ENCODE peak calls at places on chromosomes 16 and 17, in eight cellular contexts. Z is H54, Y is heart left ventricle, M is uterus, H is K562, I is esophagus squamous epithelium, J is transverse colon, G is tibial nerve. V is an unnamed sample.
A peak's percentile ranks its signal among the peaks of the same experiment; 100 is the strongest.

GRCh38 chr17:7156342-7156940 is 22.7 kb downstream of the ASGR1 start:
- DNase-seq in G (no peak), Z (no peak), I (no peak), J (no peak), Y (no peak), H (peak; percentile 48), M (no peak), V (no peak)

GRCh38 chr17:44556114-44556853 is 1.0 kb upstream of the FZD2 start:
- DNase-seq in H (peak; percentile 47), Z (peak; percentile 49), J (peak; percentile 47), M (peak; percentile 34), G (no peak), Y (no peak), I (no peak), V (peak; percentile 53)

GRCh38 chr17:40366861-40367518 is 2.5 kb upstream of the GJD3 start:
- DNase-seq in J (no peak), M (no peak), H (peak; percentile 3), I (no peak), G (no peak), Y (no peak), Z (no peak), V (no peak)

GRCh38 chr16:29989111-29989858 is 6.1 kb downstream of the HIRIP3 start:
- DNase-seq in Z (no peak), H (no peak), J (peak; percentile 39), M (no peak), Y (no peak), I (no peak), G (no peak), V (no peak)

GRCh38 chr16:12228607-12229499 is 252.3 kb downstream of the SNX29 start:
- DNase-seq in J (peak; percentile 80), G (peak; percentile 13), I (no peak), Z (peak; percentile 35), M (peak; percentile 27), Y (no peak), H (peak; percentile 59), V (peak; percentile 33)

GRCh38 chr16:14351647-14352046 is 278.4 kb downstream of the PARN start:
- DNase-seq in H (no peak), Z (no peak), M (no peak), G (no peak), J (no peak), I (no peak), Y (no peak), V (no peak)

GRCh38 chr17:75152971-75153853 is 1.1 kb downstream of the JPT1 start:
- DNase-seq in I (no peak), J (peak; percentile 76), H (peak; percentile 19), M (no peak), Y (no peak), G (peak; percentile 15), Z (no peak), V (no peak)

GRCh38 chr16:56246051-56246817 is 54.9 kb downstream of the GNAO1 start:
- DNase-seq in J (no peak), G (peak; percentile 29), M (no peak), Z (peak; percentile 43), Y (no peak), H (no peak), I (no peak), V (no peak)

GRCh38 chr16:86219655-86220445 is 290.5 kb upstream of the FOXF1 start:
- DNase-seq in M (no peak), I (no peak), G (no peak), J (no peak), Y (no peak), H (no peak), Z (no peak), V (no peak)

GRCh38 chr16:59971264-59971663 is 1237.1 kb upstream of the GOT2 start:
- DNase-seq in Z (no peak), G (no peak), Y (no peak), J (no peak), H (no peak), M (no peak), I (no peak), V (no peak)

GRCh38 chr16:48885456-48885855 is 275.5 kb upstream of the N4BP1 start:
- DNase-seq in J (no peak), I (no peak), Y (no peak), M (no peak), H (no peak), Z (no peak), G (no peak), V (no peak)

GRCh38 chr17:7045492-7046126 is 1.7 kb upstream of the SLC16A11 start:
- DNase-seq in Y (no peak), I (no peak), M (no peak), Z (peak; percentile 52), G (peak; percentile 74), H (no peak), J (peak; percentile 63), V (no peak)

GRCh38 chr16:1781758-1782407 is 488 bp downstream of the SPSB3 start:
- DNase-seq in G (no peak), J (peak; percentile 37), Y (peak; percentile 63), H (no peak), M (peak; percentile 33), I (no peak), Z (peak; percentile 51), V (no peak)

GRCh38 chr17:73770115-73770848 is 126.0 kb upstream of the SDK2 start:
- DNase-seq in Z (peak; percentile 78), M (peak; percentile 87), G (peak; percentile 85), Y (peak; percentile 91), H (no peak), I (no peak), J (peak; percentile 74), V (no peak)

GRCh38 chr17:16419929-16420271 is 4.5 kb downstream of the TRPV2 start:
- DNase-seq in Z (peak; percentile 69), H (no peak), Y (no peak), J (no peak), M (no peak), G (no peak), I (no peak), V (no peak)

GRCh38 chr16:88940196-88941050 is 36.6 kb downstream of the CBFA2T3 start:
- DNase-seq in J (no peak), M (no peak), G (no peak), I (no peak), H (no peak), Y (peak; percentile 75), Z (no peak), V (peak; percentile 65)

GRCh38 chr16:1002399-1003161 is 21.0 kb downstream of the SOX8 start:
- DNase-seq in J (peak; percentile 42), H (peak; percentile 75), I (no peak), Y (no peak), M (no peak), Z (peak; percentile 98), G (peak; percentile 56), V (no peak)

DNA sequence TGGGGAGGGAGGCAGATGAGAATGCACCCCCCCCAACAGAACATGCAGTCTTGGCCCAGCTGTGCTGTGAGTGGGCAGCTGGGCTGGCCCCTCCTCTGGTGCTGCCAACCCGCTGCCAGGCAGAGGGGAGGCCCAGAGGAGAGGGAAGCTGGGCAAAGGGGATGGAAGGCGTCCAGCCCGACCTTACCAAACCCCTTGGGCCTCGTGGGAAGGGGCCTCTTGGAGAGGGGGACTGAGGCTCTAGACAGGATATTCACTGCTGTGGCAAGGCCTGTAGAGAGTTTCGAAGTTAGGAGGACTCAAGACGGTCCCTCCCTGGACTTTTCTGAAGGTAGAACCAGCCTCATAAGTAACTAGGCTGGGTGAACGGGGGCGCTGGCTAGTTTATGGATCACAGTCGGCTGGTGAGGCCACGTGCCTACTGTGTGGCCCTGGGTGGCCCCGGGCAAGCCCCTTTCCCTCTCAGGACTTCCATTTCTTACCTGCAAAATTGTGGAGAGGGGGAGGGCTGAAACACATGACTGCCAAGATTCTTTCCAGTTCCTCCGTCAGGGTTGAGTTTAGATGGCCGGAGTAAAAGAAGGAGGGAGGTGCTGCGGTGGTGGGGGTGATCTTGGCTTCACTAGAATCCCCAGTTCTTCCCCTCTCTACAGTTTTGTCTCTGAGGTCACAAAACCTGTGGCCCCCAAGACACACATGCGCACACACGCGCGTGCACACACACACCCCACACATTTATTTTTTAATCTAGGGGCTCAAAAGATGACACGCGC is 807 bp upstream of the STAT5A start:
- DNase-seq in Z (no peak), I (no peak), M (peak; percentile 56), H (peak; percentile 33), Y (peak; percentile 78), G (peak; percentile 54), J (peak; percentile 56), V (no peak)
- TF ChIP-seq POLR2A in Z (no peak), I (no peak), M (peak; percentile 33), H (no peak), Y (no peak), G (peak; percentile 72), J (peak; percentile 16), V (peak; percentile 67)

DNA sequence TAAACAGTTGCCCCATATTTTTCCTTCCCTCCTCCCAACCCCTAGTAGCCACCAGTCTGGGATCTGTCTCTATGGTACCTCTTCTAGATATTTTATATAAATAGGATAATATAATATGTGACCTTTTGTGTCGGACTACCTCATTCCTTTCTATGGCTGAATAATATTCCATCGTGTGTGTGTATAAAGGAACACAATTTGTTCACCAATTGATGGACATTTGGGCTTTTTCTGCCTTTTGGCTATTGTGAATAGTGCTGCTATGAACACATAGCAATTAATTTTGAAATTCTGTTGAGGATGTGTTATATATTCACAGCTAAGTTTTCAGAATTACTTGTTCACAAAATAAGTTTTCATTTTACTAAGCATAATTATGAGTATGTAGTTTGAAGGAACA is 2.5 kb downstream of the NFATC3 start:
- DNase-seq in M (no peak), H (no peak), J (no peak), G (no peak), Z (no peak), Y (no peak), I (no peak), V (no peak)
- TF ChIP-seq POLR2A in M (no peak), H (no peak), J (no peak), G (no peak), Z (no peak), Y (no peak), I (no peak), V (no peak)

GRCh38 chr17:17751996-17752821 is 71.0 kb downstream of the RAI1 start:
- DNase-seq in G (peak; percentile 94), Y (peak; percentile 98), H (peak; percentile 95), Z (peak; percentile 100), M (peak; percentile 97), J (peak; percentile 98), I (peak; percentile 88), V (peak; percentile 95)
- TF ChIP-seq POLR2A in G (peak; percentile 47), Y (no peak), H (peak; percentile 71), Z (peak; percentile 36), M (no peak), J (peak; percentile 74), I (no peak), V (peak; percentile 59)

GRCh38 chr17:77320501-77321256 is 179.9 kb downstream of the SEC14L1 start:
- DNase-seq in H (peak; percentile 51), Y (peak; percentile 73), J (peak; percentile 29), M (peak; percentile 66), Z (no peak), G (peak; percentile 64), I (no peak), V (no peak)

GRCh38 chr17:77322284-77322533 is 181.4 kb downstream of the SEC14L1 start:
- DNase-seq in G (no peak), M (no peak), H (no peak), I (no peak), Y (no peak), Z (no peak), J (no peak), V (no peak)

GRCh38 chr17:77324227-77324626 is 183.5 kb downstream of the SEC14L1 start:
- DNase-seq in I (no peak), G (no peak), H (no peak), J (no peak), Y (peak; percentile 21), Z (no peak), M (peak; percentile 30), V (no peak)

GRCh38 chr17:77323413-77324171 is 182.8 kb downstream of the SEC14L1 start:
- DNase-seq in J (peak; percentile 33), G (no peak), H (peak; percentile 77), Z (no peak), I (no peak), Y (peak; percentile 75), M (peak; percentile 66), V (no peak)

GRCh38 chr17:77322534-77323412 is 182.0 kb downstream of the SEC14L1 start:
- DNase-seq in I (no peak), J (peak; percentile 72), Z (peak; percentile 85), G (peak; percentile 77), H (peak; percentile 64), M (peak; percentile 91), Y (peak; percentile 92), V (no peak)
- TF ChIP-seq POLR2A in I (no peak), J (no peak), Z (peak; percentile 86), G (no peak), H (peak; percentile 58), M (peak; percentile 65), Y (no peak), V (no peak)